ENCODE peak calls at places on chromosome 9, in eight cellular contexts. R, L, W, H, U, X, T and Z are unnamed samples.

GRCh38 chr9:8887369-8887768 is 1087.8 kb upstream of the DMAC1 start:
- DNase-seq in L (no peak), U (no peak), W (no peak), R (no peak), T (no peak), X (no peak), H (no peak), Z (no peak)

GRCh38 chr9:113578877-113579269 is 115.3 kb downstream of the RGS3 start:
- DNase-seq in W (peak), X (peak), T (no peak), L (no peak), H (peak), R (no peak), U (peak), Z (no peak)

GRCh38 chr9:75265525-75265972 is 177.2 kb downstream of the OSTF1 start:
- DNase-seq in T (peak), H (peak), U (peak), L (no peak), W (peak), X (no peak), R (no peak), Z (peak)

GRCh38 chr9:137545123-137545522 is 5.1 kb downstream of the PNPLA7 start:
- DNase-seq in T (no peak), L (no peak), R (no peak), U (peak), H (no peak), X (no peak), W (no peak), Z (no peak)

GRCh38 chr9:101387871-101388506 is 3.2 kb upstream of the BAAT start:
- DNase-seq in T (no peak), X (no peak), L (no peak), H (no peak), R (no peak), W (peak), U (peak), Z (peak)

GRCh38 chr9:72588336-72588735 is 66.9 kb downstream of the TMC1 start:
- DNase-seq in H (no peak), R (no peak), T (no peak), U (peak), L (no peak), W (no peak), X (no peak), Z (no peak)

GRCh38 chr9:89442981-89443817 is 54.7 kb downstream of the SEMA4D start:
- DNase-seq in H (no peak), U (no peak), T (no peak), W (no peak), L (no peak), X (no peak), R (no peak), Z (peak)

GRCh38 chr9:69758001-69758730 is 1.6 kb downstream of the PTAR1 start:
- DNase-seq in X (no peak), U (peak), W (peak), R (no peak), L (no peak), H (no peak), T (no peak), Z (peak)

GRCh38 chr9:80649001-80649420 is 1040.3 kb downstream of the TLE1 start:
- DNase-seq in X (no peak), L (no peak), T (no peak), R (no peak), W (no peak), H (no peak), U (peak), Z (peak)

GRCh38 chr9:116550728-116551436 is 136.2 kb upstream of the TRIM32 start:
- DNase-seq in L (no peak), U (peak), X (no peak), R (no peak), H (no peak), W (no peak), T (no peak), Z (no peak)

GRCh38 chr9:69546265-69546664 is 125.9 kb downstream of the APBA1 start:
- DNase-seq in L (no peak), R (no peak), U (no peak), H (no peak), X (no peak), W (no peak), T (peak), Z (peak)

GRCh38 chr9:87267701-87268100 is 230.0 kb upstream of the DAPK1 start:
- DNase-seq in U (peak), R (no peak), H (no peak), L (no peak), W (no peak), T (no peak), X (no peak), Z (no peak)

GRCh38 chr9:89804766-89805531 is 200.1 kb downstream of the GADD45G start:
- DNase-seq in H (no peak), X (no peak), L (no peak), W (no peak), U (no peak), T (no peak), R (no peak), Z (no peak)

GRCh38 chr9:129910628-129911567 is 75.6 kb downstream of the USP20 start:
- DNase-seq in R (no peak), T (no peak), H (no peak), L (no peak), X (no peak), U (peak), W (no peak), Z (peak)

GRCh38 chr9:5455181-5455580 is 4.8 kb downstream of the CD274 start:
- DNase-seq in X (no peak), L (no peak), H (no peak), R (no peak), W (peak), T (no peak), U (peak), Z (no peak)

GRCh38 chr9:94014066-94014654 is 59.0 kb upstream of the BARX1 start:
- DNase-seq in L (no peak), T (no peak), X (no peak), W (peak), R (no peak), H (no peak), U (peak), Z (peak)

GRCh38 chr9:22175972-22176545 is 167.0 kb upstream of the CDKN2B start:
- DNase-seq in X (no peak), L (no peak), U (no peak), W (no peak), R (no peak), T (no peak), H (no peak), Z (no peak)

GRCh38 chr9:76333319-76333880 is 60.8 kb downstream of the RFK start:
- DNase-seq in R (no peak), W (no peak), U (no peak), H (no peak), L (no peak), T (no peak), X (no peak), Z (no peak)

GRCh38 chr9:117414906-117415583 is at the start of gene ASTN2:
- DNase-seq in R (peak), T (peak), W (no peak), L (peak), U (no peak), X (no peak), H (no peak), Z (peak)

GRCh38 chr9:82961504-82962125 is 101.3 kb downstream of the RASEF start:
- DNase-seq in L (peak), U (peak), R (peak), T (peak), W (peak), H (no peak), X (no peak), Z (peak)

GRCh38 chr9:97462914-97463313 is 38.6 kb upstream of the TMOD1 start:
- DNase-seq in X (no peak), T (no peak), H (no peak), R (no peak), U (no peak), W (no peak), L (no peak), Z (no peak)

GRCh38 chr9:13943176-13943575 is 370.8 kb downstream of the NFIB start:
- DNase-seq in H (no peak), L (no peak), R (no peak), X (no peak), U (no peak), W (no peak), T (no peak), Z (no peak)

GRCh38 chr9:84139296-84140100 is 158.9 kb downstream of the RMI1 start:
- DNase-seq in R (no peak), L (no peak), X (no peak), U (peak), H (no peak), T (no peak), W (peak), Z (peak)

GRCh38 chr9:70114898-70115297 is 71.2 kb downstream of the MAMDC2 start:
- DNase-seq in U (no peak), L (no peak), W (no peak), X (no peak), T (no peak), R (no peak), H (no peak), Z (no peak)

GRCh38 chr9:101415578-101415977 is 16.9 kb downstream of the ZNF189 start:
- DNase-seq in R (no peak), W (no peak), L (no peak), U (no peak), H (no peak), X (no peak), T (no peak), Z (no peak)

GRCh38 chr9:84750152-84750865 is 80.8 kb downstream of the NTRK2 start:
- DNase-seq in U (no peak), W (peak), H (no peak), T (no peak), X (no peak), L (no peak), R (no peak), Z (no peak)

GRCh38 chr9:96566401-96567202 is 53.0 kb downstream of the CDC14B start:
- DNase-seq in L (peak), X (peak), U (peak), T (peak), W (peak), H (peak), R (peak), Z (peak)

GRCh38 chr9:21993893-21994525 is at the start of gene CDKN2A:
- DNase-seq in T (no peak), H (peak), W (peak), U (no peak), X (no peak), R (peak), L (no peak), Z (peak)

GRCh38 chr9:123537809-123538208 is 181.8 kb downstream of the CRB2 start:
- DNase-seq in W (no peak), X (no peak), L (no peak), T (no peak), R (no peak), U (no peak), H (no peak), Z (no peak)

GRCh38 chr9:134361843-134362414 is 35.7 kb downstream of the RXRA start:
- DNase-seq in H (no peak), U (no peak), X (no peak), W (no peak), R (no peak), L (no peak), T (no peak), Z (no peak)

GRCh38 chr9:13264788-13265187 is 14.7 kb downstream of the MPDZ start:
- DNase-seq in H (no peak), X (no peak), U (peak), R (no peak), T (no peak), W (no peak), L (no peak), Z (peak)

GRCh38 chr9:136996361-136997281 is at the start of gene CLIC3:
- DNase-seq in H (peak), X (peak), R (no peak), W (no peak), L (no peak), T (no peak), U (peak), Z (no peak)

GRCh38 chr9:75001719-75002421 is 26.2 kb downstream of the CARNMT1 start:
- DNase-seq in L (no peak), W (peak), H (no peak), R (no peak), U (peak), T (no peak), X (no peak), Z (peak)

GRCh38 chr9:127825319-127826051 is 22.8 kb downstream of the FPGS start:
- DNase-seq in U (no peak), X (no peak), H (no peak), T (peak), R (no peak), W (no peak), L (no peak), Z (no peak)

GRCh38 chr9:131142160-131142559 is 16.8 kb downstream of the NUP214 start:
- DNase-seq in T (no peak), U (no peak), R (no peak), L (no peak), W (no peak), X (no peak), H (no peak), Z (no peak)

GRCh38 chr9:131707677-131708612 is 31.9 kb downstream of the RAPGEF1 start:
- DNase-seq in U (peak), R (no peak), L (no peak), H (no peak), T (no peak), W (peak), X (no peak), Z (peak)

GRCh38 chr9:126317513-126317912 is 9.1 kb upstream of the MVB12B start:
- DNase-seq in X (no peak), H (peak), U (no peak), T (no peak), W (no peak), L (no peak), R (no peak), Z (no peak)

GRCh38 chr9:89926691-89927220 is 321.9 kb downstream of the GADD45G start:
- DNase-seq in H (no peak), X (no peak), T (no peak), U (no peak), L (no peak), R (no peak), W (no peak), Z (no peak)

GRCh38 chr9:84839538-84839937 is 170.0 kb downstream of the NTRK2 start:
- DNase-seq in T (no peak), H (no peak), X (no peak), W (no peak), R (peak), U (peak), L (no peak), Z (peak)